ENCODE peak calls at places on chromosomes 4 and X, in ten cellular contexts. One of them, this sample, is unnamed.

GRCh38 chr4:98618670-98619069 is 39.7 kb downstream of the TSPAN5 start:
- DNase-seq in A549: no peak
- DNase-seq in lower leg skin: no peak
- DNase-seq in mucosa of descending colon: no peak
- DNase-seq in H9: no peak
- DNase-seq in Calu3: no peak
- DNase-seq in uterus: no peak
- DNase-seq in MM.1S: no peak
- DNase-seq in heart left ventricle: no peak
- DNase-seq in choroid plexus epithelial cell: no peak
- DNase-seq in this sample: no peak

GRCh38 chrX:55759478-55759877 is 41.9 kb downstream of the RRAGB start:
- DNase-seq in A549: no peak
- DNase-seq in lower leg skin: no peak
- DNase-seq in mucosa of descending colon: no peak
- DNase-seq in H9: no peak
- DNase-seq in Calu3: no peak
- DNase-seq in uterus: no peak
- DNase-seq in MM.1S: no peak
- DNase-seq in heart left ventricle: no peak
- DNase-seq in choroid plexus epithelial cell: no peak
- DNase-seq in this sample: no peak

GRCh38 chrX:75067931-75068330 is 88.2 kb downstream of the ABCB7 start:
- DNase-seq in A549: no peak
- DNase-seq in lower leg skin: no peak
- DNase-seq in mucosa of descending colon: no peak
- DNase-seq in H9: no peak
- DNase-seq in Calu3: no peak
- DNase-seq in uterus: no peak
- DNase-seq in MM.1S: no peak
- DNase-seq in heart left ventricle: no peak
- DNase-seq in choroid plexus epithelial cell: peak; percentile 17
- DNase-seq in this sample: no peak

GRCh38 chr4:88522702-88523324 is 763 bp downstream of the PYURF start:
- DNase-seq in A549: peak; percentile 30
- DNase-seq in lower leg skin: no peak
- DNase-seq in mucosa of descending colon: peak; percentile 53
- DNase-seq in H9: no peak
- DNase-seq in Calu3: peak; percentile 8
- DNase-seq in uterus: peak; percentile 30
- DNase-seq in MM.1S: peak; percentile 48
- DNase-seq in heart left ventricle: peak; percentile 17
- DNase-seq in choroid plexus epithelial cell: peak; percentile 36
- DNase-seq in this sample: peak; percentile 35

GRCh38 chr4:23889814-23890269 is at the start of gene PPARGC1A:
- DNase-seq in A549: no peak
- DNase-seq in lower leg skin: peak; percentile 57
- DNase-seq in mucosa of descending colon: peak; percentile 86
- DNase-seq in H9: no peak
- DNase-seq in Calu3: peak; percentile 37
- DNase-seq in uterus: peak; percentile 37
- DNase-seq in MM.1S: peak; percentile 91
- DNase-seq in heart left ventricle: peak; percentile 76
- DNase-seq in choroid plexus epithelial cell: peak; percentile 39
- DNase-seq in this sample: no peak

GRCh38 chr4:140044314-140044991 is 109.5 kb downstream of the MAML3 start:
- DNase-seq in A549: no peak
- DNase-seq in lower leg skin: no peak
- DNase-seq in mucosa of descending colon: no peak
- DNase-seq in H9: no peak
- DNase-seq in Calu3: no peak
- DNase-seq in uterus: no peak
- DNase-seq in MM.1S: no peak
- DNase-seq in heart left ventricle: no peak
- DNase-seq in choroid plexus epithelial cell: no peak
- DNase-seq in this sample: no peak

GRCh38 chr4:113749178-113749577 is 12.4 kb downstream of the CAMK2D start:
- DNase-seq in A549: no peak
- DNase-seq in lower leg skin: no peak
- DNase-seq in mucosa of descending colon: no peak
- DNase-seq in H9: no peak
- DNase-seq in Calu3: no peak
- DNase-seq in uterus: no peak
- DNase-seq in MM.1S: no peak
- DNase-seq in heart left ventricle: no peak
- DNase-seq in choroid plexus epithelial cell: peak; percentile 12
- DNase-seq in this sample: no peak

GRCh38 chr4:141275834-141276233 is 55.1 kb downstream of the ZNF330 start:
- DNase-seq in A549: no peak
- DNase-seq in lower leg skin: no peak
- DNase-seq in mucosa of descending colon: no peak
- DNase-seq in H9: no peak
- DNase-seq in Calu3: no peak
- DNase-seq in uterus: no peak
- DNase-seq in MM.1S: no peak
- DNase-seq in heart left ventricle: no peak
- DNase-seq in choroid plexus epithelial cell: peak; percentile 44
- DNase-seq in this sample: no peak

GRCh38 chr4:177033130-177033529 is 240.4 kb upstream of the VEGFC start:
- DNase-seq in A549: no peak
- DNase-seq in lower leg skin: no peak
- DNase-seq in mucosa of descending colon: no peak
- DNase-seq in H9: no peak
- DNase-seq in Calu3: no peak
- DNase-seq in uterus: no peak
- DNase-seq in MM.1S: no peak
- DNase-seq in heart left ventricle: no peak
- DNase-seq in choroid plexus epithelial cell: peak; percentile 24
- DNase-seq in this sample: no peak
- TF ChIP-seq CTCF in A549: no peak
- TF ChIP-seq CTCF in lower leg skin: no peak
- TF ChIP-seq CTCF in mucosa of descending colon: no peak
- TF ChIP-seq CTCF in H9: peak; percentile 52
- TF ChIP-seq CTCF in Calu3: no peak
- TF ChIP-seq CTCF in uterus: no peak
- TF ChIP-seq CTCF in MM.1S: no peak
- TF ChIP-seq CTCF in heart left ventricle: no peak
- TF ChIP-seq CTCF in choroid plexus epithelial cell: peak; percentile 50
- TF ChIP-seq CTCF in this sample: no peak

DNA sequence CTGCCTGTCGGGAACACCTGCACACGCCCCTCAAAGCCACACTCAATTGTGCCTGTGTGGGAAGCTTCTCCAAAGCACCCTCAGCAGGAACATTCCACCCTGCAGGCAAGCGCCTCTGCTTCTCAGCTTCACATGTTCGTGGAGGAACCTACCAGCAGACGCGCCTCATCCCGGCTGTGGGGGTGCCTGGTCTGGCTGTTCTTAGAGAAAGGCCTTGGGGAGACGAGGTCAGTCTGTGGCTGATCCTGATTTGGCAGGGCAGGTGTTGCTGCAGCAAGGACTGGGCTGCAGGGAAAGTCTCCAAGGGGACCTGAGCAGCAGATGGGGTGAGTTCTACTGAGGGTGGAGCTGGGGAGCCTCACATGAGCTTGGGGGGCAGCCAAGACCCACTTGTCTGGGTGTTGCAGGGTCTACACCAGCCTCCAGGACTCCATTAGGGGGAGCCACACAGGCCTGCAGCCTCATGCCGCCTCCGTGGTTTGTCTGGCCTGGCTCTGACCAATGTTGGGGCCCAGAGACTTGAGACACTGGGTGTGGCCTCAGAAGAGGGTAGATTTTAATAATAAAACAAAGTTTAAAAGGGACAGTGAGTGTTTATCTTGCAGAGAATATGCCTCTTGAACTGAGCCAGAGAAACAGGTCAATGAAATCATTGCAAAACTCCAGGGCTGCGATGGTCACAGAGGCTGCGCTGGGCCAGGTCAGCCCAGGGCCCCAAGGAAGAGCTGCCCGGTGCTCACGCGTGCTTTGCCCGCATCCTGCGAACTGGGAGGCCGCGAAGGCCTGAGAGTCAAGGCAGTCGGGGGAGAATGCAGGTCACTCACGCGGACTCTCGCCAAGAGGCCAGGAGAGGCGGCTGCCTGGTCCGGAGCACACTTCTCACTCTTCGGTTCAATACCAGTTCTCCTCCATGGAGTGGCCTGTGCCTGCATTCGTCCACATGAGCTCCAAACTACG is 21.1 kb downstream of the RNF212 start:
- DNase-seq in A549: no peak
- DNase-seq in lower leg skin: no peak
- DNase-seq in mucosa of descending colon: no peak
- DNase-seq in H9: peak; percentile 56
- DNase-seq in Calu3: no peak
- DNase-seq in uterus: no peak
- DNase-seq in MM.1S: no peak
- DNase-seq in heart left ventricle: no peak
- DNase-seq in choroid plexus epithelial cell: no peak
- DNase-seq in this sample: no peak
- TF ChIP-seq CTCF in A549: no peak
- TF ChIP-seq CTCF in lower leg skin: no peak
- TF ChIP-seq CTCF in mucosa of descending colon: no peak
- TF ChIP-seq CTCF in H9: peak; percentile 61
- TF ChIP-seq CTCF in Calu3: no peak
- TF ChIP-seq CTCF in uterus: no peak
- TF ChIP-seq CTCF in MM.1S: no peak
- TF ChIP-seq CTCF in heart left ventricle: no peak
- TF ChIP-seq CTCF in choroid plexus epithelial cell: peak; percentile 5
- TF ChIP-seq CTCF in this sample: peak; percentile 5

GRCh38 chrX:56788229-56788628 is 59.2 kb downstream of the NBDY start:
- DNase-seq in A549: no peak
- DNase-seq in lower leg skin: no peak
- DNase-seq in mucosa of descending colon: no peak
- DNase-seq in H9: no peak
- DNase-seq in Calu3: no peak
- DNase-seq in uterus: peak; percentile 51
- DNase-seq in MM.1S: peak; percentile 60
- DNase-seq in heart left ventricle: no peak
- DNase-seq in choroid plexus epithelial cell: no peak
- DNase-seq in this sample: no peak
- TF ChIP-seq CTCF in A549: no peak
- TF ChIP-seq CTCF in lower leg skin: no peak
- TF ChIP-seq CTCF in mucosa of descending colon: no peak
- TF ChIP-seq CTCF in H9: no peak
- TF ChIP-seq CTCF in Calu3: no peak
- TF ChIP-seq CTCF in uterus: no peak
- TF ChIP-seq CTCF in MM.1S: peak; percentile 36
- TF ChIP-seq CTCF in heart left ventricle: peak; percentile 17
- TF ChIP-seq CTCF in choroid plexus epithelial cell: no peak
- TF ChIP-seq CTCF in this sample: no peak

DNA sequence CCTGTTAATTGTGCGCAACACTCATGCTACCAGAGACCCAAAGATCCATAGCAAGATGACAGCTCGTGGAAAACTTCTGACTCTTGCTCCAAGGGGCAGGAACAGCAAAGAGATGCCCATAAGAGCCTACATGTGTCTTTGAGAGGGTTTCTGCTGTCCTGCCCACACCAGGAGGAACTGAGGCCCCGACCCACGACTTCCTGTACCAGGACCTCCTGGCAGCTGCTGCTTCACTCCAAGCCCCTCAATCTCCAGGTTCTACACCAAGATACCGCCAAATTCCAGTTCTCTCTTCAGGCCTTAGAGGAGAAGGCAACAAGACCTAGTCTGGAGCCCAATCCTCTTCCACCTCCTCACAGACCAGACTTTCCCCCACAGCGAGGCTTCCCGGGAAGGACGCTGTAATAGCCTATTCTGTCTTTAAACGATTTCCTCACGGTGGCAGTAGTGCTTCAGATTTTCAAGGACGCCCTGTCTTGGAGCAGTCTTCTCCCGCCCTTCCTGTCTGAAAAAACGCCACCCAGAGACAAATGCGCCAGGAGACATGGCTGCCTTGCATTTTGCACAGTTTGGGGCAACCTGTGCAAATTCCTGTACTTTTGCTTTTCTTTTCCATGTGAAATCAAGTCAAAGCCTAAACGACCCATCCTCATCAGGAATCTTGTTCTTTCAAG is 230.2 kb upstream of the STK26 start:
- DNase-seq in A549: peak; percentile 95
- DNase-seq in lower leg skin: no peak
- DNase-seq in mucosa of descending colon: no peak
- DNase-seq in H9: no peak
- DNase-seq in Calu3: no peak
- DNase-seq in uterus: peak; percentile 89
- DNase-seq in MM.1S: peak; percentile 89
- DNase-seq in heart left ventricle: peak; percentile 46
- DNase-seq in choroid plexus epithelial cell: peak; percentile 44
- DNase-seq in this sample: no peak
- TF ChIP-seq CTCF in A549: peak; percentile 52
- TF ChIP-seq CTCF in lower leg skin: no peak
- TF ChIP-seq CTCF in mucosa of descending colon: no peak
- TF ChIP-seq CTCF in H9: peak; percentile 21
- TF ChIP-seq CTCF in Calu3: no peak
- TF ChIP-seq CTCF in uterus: peak; percentile 40
- TF ChIP-seq CTCF in MM.1S: peak; percentile 33
- TF ChIP-seq CTCF in heart left ventricle: peak; percentile 58
- TF ChIP-seq CTCF in choroid plexus epithelial cell: no peak
- TF ChIP-seq CTCF in this sample: no peak

GRCh38 chrX:119763175-119763574 is 4.8 kb downstream of the SOWAHD start:
- DNase-seq in A549: no peak
- DNase-seq in lower leg skin: no peak
- DNase-seq in mucosa of descending colon: no peak
- DNase-seq in H9: no peak
- DNase-seq in Calu3: peak; percentile 9
- DNase-seq in uterus: no peak
- DNase-seq in MM.1S: no peak
- DNase-seq in heart left ventricle: no peak
- DNase-seq in choroid plexus epithelial cell: peak; percentile 83
- DNase-seq in this sample: no peak
- TF ChIP-seq CTCF in A549: no peak
- TF ChIP-seq CTCF in lower leg skin: no peak
- TF ChIP-seq CTCF in mucosa of descending colon: no peak
- TF ChIP-seq CTCF in H9: no peak
- TF ChIP-seq CTCF in Calu3: no peak
- TF ChIP-seq CTCF in uterus: no peak
- TF ChIP-seq CTCF in MM.1S: no peak
- TF ChIP-seq CTCF in heart left ventricle: no peak
- TF ChIP-seq CTCF in choroid plexus epithelial cell: no peak
- TF ChIP-seq CTCF in this sample: no peak

DNA sequence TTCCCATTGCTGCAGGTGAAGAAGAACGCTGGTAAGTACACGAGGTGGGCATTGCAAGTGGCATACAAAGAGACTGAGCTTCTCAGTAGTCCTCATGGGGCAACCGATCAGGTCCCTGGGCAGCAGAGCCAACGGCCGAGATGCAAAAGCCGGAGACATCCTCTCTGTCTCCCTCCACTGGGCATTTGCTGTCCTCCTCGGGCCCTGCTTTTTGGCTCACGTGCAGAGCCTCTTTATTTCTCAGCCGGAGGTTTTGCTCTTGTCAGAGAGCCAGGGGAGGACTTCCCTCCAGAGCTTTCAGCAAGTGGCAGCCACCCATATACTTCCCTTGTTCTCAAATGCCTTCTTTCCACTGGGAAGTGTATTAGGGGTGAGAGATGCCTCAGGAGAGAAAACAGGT is 18.0 kb downstream of the STARD8 start:
- DNase-seq in A549: no peak
- DNase-seq in lower leg skin: no peak
- DNase-seq in mucosa of descending colon: no peak
- DNase-seq in H9: no peak
- DNase-seq in Calu3: no peak
- DNase-seq in uterus: no peak
- DNase-seq in MM.1S: no peak
- DNase-seq in heart left ventricle: peak; percentile 42
- DNase-seq in choroid plexus epithelial cell: no peak
- DNase-seq in this sample: no peak
- TF ChIP-seq CTCF in A549: no peak
- TF ChIP-seq CTCF in lower leg skin: no peak
- TF ChIP-seq CTCF in mucosa of descending colon: no peak
- TF ChIP-seq CTCF in H9: peak; percentile 53
- TF ChIP-seq CTCF in Calu3: no peak
- TF ChIP-seq CTCF in uterus: no peak
- TF ChIP-seq CTCF in MM.1S: no peak
- TF ChIP-seq CTCF in heart left ventricle: peak; percentile 37
- TF ChIP-seq CTCF in choroid plexus epithelial cell: peak; percentile 47
- TF ChIP-seq CTCF in this sample: no peak

This sample was measured in GM20000.